ENCODE peak calls at places on chromosomes 1 and 21, in seven cellular contexts. Y is GM12891, V is GM12878, G is spleen, S is stomach, P is transverse colon, L is prostate gland. M is an unnamed sample.

GRCh38 chr1:163264256-163264655 is 57.5 kb upstream of the NUF2 start:
- DNase-seq in Y (no peak), V (no peak), S (no peak), P (no peak), L (no peak), G (no peak), M (no peak)

GRCh38 chr1:222880586-222880985 is 65.7 kb downstream of the DISP1 start:
- DNase-seq in V (no peak), S (no peak), G (no peak), Y (no peak), L (no peak), P (no peak), M (no peak)

GRCh38 chr1:88888755-88889154 is 2.6 kb downstream of the GTF2B start:
- DNase-seq in S (no peak), V (no peak), G (no peak), Y (no peak), L (no peak), P (no peak), M (no peak)

GRCh38 chr1:212671342-212672031 is 28.2 kb downstream of the BATF3 start:
- DNase-seq in G (peak), V (no peak), Y (no peak), P (peak), S (no peak), L (no peak), M (no peak)

GRCh38 chr1:201020647-201021332 is 2.7 kb downstream of the KIF21B start:
- DNase-seq in S (no peak), V (no peak), P (no peak), L (no peak), G (peak), Y (no peak), M (no peak)

GRCh38 chr1:116486424-116486823 is 84.4 kb downstream of the CD58 start:
- DNase-seq in Y (no peak), P (no peak), L (no peak), V (no peak), S (no peak), G (no peak), M (no peak)

GRCh38 chr1:247437551-247438535 is 20.1 kb downstream of the OR2B11 start:
- DNase-seq in G (no peak), S (no peak), Y (no peak), L (no peak), V (no peak), P (peak), M (no peak)

GRCh38 chr21:29300547-29301138 is 1.9 kb downstream of the BACH1 start:
- DNase-seq in S (no peak), G (no peak), V (peak), Y (no peak), L (no peak), P (no peak), M (peak)

GRCh38 chr1:20361805-20362381 is 71.2 kb downstream of the VWA5B1 start:
- DNase-seq in L (no peak), G (peak), P (peak), S (peak), Y (no peak), V (no peak), M (no peak)

GRCh38 chr1:147800852-147801251 is 40.5 kb upstream of the GJA5 start:
- DNase-seq in G (no peak), L (no peak), Y (no peak), S (no peak), V (no peak), P (no peak), M (no peak)

GRCh38 chr1:160108888-160109662 is 6.5 kb upstream of the ATP1A2 start:
- DNase-seq in G (no peak), Y (peak), P (no peak), L (no peak), S (no peak), V (no peak), M (no peak)

GRCh38 chr1:12148160-12148957 is 18.4 kb upstream of the TNFRSF1B start:
- DNase-seq in P (peak), L (no peak), V (no peak), S (peak), G (no peak), Y (no peak), M (no peak)

GRCh38 chr1:150259758-150260669 is 2.4 kb downstream of the CA14 start:
- DNase-seq in P (peak), Y (no peak), S (peak), G (no peak), L (no peak), V (no peak), M (no peak)

GRCh38 chr1:199403421-199404116 is 623.9 kb upstream of the NR5A2 start:
- DNase-seq in G (no peak), S (no peak), L (no peak), V (no peak), Y (no peak), P (no peak), M (no peak)

GRCh38 chr1:95364546-95364945 is 130.5 kb downstream of the RWDD3 start:
- DNase-seq in V (no peak), Y (no peak), G (no peak), S (no peak), P (no peak), L (no peak), M (no peak)

GRCh38 chr1:67306547-67306946 is 1.1 kb upstream of the IL12RB2 start:
- DNase-seq in L (no peak), P (no peak), V (no peak), Y (no peak), S (no peak), G (no peak), M (no peak)

GRCh38 chr1:213564215-213564659 is 423.5 kb upstream of the PROX1 start:
- DNase-seq in S (no peak), V (no peak), L (no peak), Y (no peak), G (no peak), P (peak), M (no peak)

DNA sequence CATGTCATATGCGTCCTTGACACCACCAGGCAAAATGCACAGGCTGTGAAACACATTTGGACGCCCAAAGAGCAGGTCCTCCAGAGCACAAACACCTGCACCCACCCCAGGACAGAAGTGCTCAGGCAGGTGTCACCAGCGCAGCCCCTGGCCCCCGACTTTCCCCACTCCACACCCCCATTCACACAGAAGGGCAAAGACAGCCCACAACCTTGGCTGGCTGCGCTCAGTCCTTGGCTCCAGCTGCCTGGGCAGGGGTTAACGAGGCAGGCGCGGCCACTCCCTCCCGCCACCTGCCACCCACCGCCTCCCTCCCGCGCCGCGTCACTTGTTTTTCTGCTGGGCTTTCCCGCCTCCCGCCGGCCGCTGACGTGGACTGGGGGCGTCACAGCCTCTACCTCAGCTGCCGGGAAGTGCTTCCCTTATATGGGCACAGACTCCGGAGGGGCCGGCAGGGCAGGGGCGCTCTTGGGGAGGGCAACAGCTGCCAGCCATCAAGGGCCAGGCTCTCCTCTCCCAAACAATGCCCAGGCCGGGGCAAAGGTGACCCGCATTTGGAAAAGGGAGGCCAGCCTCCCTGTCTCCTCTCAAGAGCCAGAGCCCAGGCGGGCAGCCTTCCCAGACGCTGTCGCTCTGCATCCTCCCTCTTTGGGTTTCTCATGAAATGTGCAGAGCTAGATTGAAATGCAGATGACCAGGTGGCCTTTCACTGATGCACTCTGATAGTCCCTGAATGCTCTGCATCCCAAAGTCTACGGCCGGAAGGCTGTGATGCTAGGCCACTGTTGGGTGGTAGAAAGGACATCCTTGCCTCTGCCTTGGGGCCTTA is 14.8 kb upstream of the BTG2 start:
- DNase-seq in S (peak), P (peak), Y (peak), G (peak), L (peak), V (no peak), M (peak)
- TF ChIP-seq POLR2AphosphoS5 in S (peak), P (peak), Y (peak), G (peak), L (peak), V (peak), M (peak)

GRCh38 chr1:185315364-185316108 is 1.5 kb downstream of the IVNS1ABP start:
- DNase-seq in Y (no peak), P (peak), L (no peak), V (peak), S (peak), G (no peak), M (no peak)

GRCh38 chr1:185317886-185318310 is 855 bp upstream of the IVNS1ABP start:
- DNase-seq in S (peak), V (peak), L (peak), Y (peak), G (peak), P (peak), M (peak)

GRCh38 chr1:185314416-185314815 is 2.6 kb downstream of the IVNS1ABP start:
- DNase-seq in S (no peak), P (no peak), Y (no peak), L (no peak), V (no peak), G (no peak), M (no peak)

GRCh38 chr1:185317034-185317885 is at the start of gene IVNS1ABP:
- DNase-seq in V (peak), Y (peak), S (peak), P (peak), G (peak), L (peak), M (peak)

DNA sequence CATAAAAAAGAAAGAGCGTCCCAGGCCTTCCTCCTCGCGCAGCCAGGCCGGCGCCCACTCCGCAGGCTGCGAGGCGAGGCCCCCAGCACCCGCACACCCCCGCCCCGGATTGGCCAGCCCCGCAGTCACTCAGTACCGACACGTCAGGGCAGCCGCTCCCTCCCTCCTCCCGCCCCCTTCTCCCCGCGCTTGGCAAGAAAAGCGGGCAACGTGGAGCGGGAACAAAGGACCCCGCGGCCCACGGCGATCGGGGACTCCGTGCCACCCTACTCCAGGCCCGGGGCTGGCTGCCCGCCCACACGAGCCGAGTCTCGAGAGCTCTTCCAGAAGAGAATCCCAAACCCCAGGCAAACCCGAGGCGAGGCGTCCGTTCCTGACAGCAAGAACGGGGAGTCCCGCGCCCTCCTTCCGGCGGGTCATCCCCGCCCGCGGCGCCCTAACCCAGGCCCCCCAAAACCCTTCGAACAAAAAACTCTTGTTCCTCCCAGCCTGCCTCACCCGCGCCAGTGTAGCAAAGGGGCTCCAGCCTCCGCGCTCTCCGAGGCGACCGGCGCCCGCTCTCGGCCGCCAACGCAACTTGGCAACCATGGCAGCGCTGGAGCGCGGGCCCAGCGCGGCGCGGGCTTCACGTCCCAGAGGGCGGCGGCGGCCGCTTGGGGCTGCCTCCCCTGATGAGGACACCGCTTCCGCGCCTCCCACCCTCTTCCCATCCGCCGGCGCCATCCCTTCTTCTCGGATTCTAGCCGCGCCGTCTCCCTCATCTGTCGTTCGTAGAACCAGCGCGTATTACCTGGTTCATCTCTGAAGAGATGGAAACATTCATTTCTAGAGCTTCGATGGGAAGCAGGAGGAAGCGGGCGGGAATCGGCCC is 645 bp downstream of the IVNS1ABP start:
- DNase-seq in Y (peak), P (peak), G (peak), V (peak), S (peak), L (peak), M (peak)
- TF ChIP-seq POLR2A in Y (no peak), P (peak), G (no peak), V (peak), S (no peak), L (peak), M (peak)

GRCh38 chr1:195618287-195618686 is 990.0 kb downstream of the KCNT2 start:
- DNase-seq in L (no peak), V (no peak), S (no peak), P (no peak), G (no peak), Y (no peak), M (no peak)
- TF ChIP-seq POLR2AphosphoS5 in L (no peak), V (no peak), S (no peak), P (no peak), G (no peak), Y (no peak), M (no peak)

DNA sequence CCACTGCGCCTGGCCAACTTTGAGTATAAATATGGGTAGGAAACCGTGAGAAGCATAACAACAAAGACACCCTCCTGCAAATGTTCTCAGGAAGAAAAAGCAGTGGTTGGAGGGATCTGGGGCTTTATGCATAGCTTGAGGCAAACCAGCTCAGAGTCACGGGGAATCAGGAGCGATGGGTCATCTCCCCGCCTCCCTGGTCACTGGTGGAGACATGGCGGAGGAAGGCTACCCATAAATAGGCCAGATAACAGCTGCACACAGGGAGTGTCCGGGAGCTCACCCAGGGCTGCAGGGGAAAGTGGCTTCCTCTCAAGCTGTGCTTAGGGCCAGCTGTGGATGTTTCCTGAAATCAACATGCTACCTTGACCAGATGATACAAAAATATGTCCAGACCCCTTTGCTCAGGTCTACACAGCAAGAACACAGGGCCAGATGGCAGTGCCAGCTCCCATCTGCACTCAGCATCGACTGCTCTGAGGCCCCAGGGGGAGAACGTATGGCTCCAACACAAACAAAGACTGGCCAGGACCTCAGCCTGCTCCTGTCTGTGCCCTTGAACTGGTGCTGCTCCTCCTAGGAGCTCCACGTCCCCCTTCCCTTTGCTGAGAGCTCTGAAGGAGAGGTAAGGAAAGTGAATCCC is 27.1 kb upstream of the RERE start:
- DNase-seq in L (no peak), S (no peak), Y (no peak), P (no peak), V (no peak), G (no peak), M (no peak)
- TF ChIP-seq POLR2A in L (no peak), S (no peak), Y (no peak), P (no peak), V (no peak), G (no peak), M (no peak)

DNA sequence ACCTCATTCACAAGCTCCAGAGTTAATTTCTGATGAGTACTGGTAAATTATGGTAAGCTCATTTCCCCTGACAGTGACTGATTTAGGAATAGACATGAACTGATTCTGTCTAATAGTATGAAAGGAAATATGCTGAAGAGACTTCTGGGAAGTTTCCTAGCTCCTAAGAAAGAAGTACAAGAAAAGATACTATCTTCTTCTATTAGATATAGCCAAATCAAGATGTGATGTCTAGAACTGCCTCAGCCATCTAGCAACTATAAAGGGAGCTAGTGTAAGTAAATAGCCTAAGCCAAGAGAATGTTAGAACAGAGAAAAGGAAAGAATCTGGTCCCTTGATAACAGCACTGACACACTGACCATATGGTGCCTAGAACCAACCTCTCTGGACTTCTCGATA is 10.7 kb upstream of the PHTF1 start:
- DNase-seq in P (no peak), V (no peak), S (no peak), L (no peak), Y (no peak), G (no peak), M (no peak)
- TF ChIP-seq POLR2AphosphoS5 in P (no peak), V (no peak), S (no peak), L (no peak), Y (no peak), G (no peak), M (no peak)

GRCh38 chr1:151281225-151281968 is 702 bp upstream of the ZNF687 start:
- DNase-seq in G (peak), S (peak), P (peak), L (peak), V (peak), Y (peak), M (peak)
- TF ChIP-seq POLR2A in G (no peak), S (no peak), P (peak), L (peak), V (peak), Y (peak), M (peak)

GRCh38 chr1:221074325-221074724 is 195.1 kb downstream of the HLX start:
- DNase-seq in L (no peak), V (no peak), G (no peak), P (no peak), Y (no peak), S (no peak), M (no peak)
- TF ChIP-seq POLR2AphosphoS5 in L (no peak), V (no peak), G (no peak), P (no peak), Y (no peak), S (no peak), M (no peak)

GRCh38 chr21:42835611-42836401 is 43.5 kb downstream of the WDR4 start:
- DNase-seq in L (no peak), G (peak), V (no peak), Y (no peak), P (no peak), S (peak), M (no peak)

GRCh38 chr21:42836402-42836666 is 43.0 kb downstream of the WDR4 start:
- DNase-seq in Y (no peak), V (no peak), G (no peak), P (no peak), L (no peak), S (no peak), M (no peak)

GRCh38 chr21:42839271-42840231 is 39.8 kb downstream of the WDR4 start:
- DNase-seq in G (peak), Y (no peak), S (peak), P (no peak), L (no peak), V (no peak), M (no peak)

GRCh38 chr21:42836767-42837301 is 42.5 kb downstream of the WDR4 start:
- DNase-seq in G (peak), L (no peak), V (no peak), P (no peak), Y (no peak), S (peak), M (peak)

GRCh38 chr21:42837421-42838211 is 41.7 kb downstream of the WDR4 start:
- DNase-seq in G (peak), P (no peak), L (no peak), S (peak), Y (no peak), V (no peak), M (peak)
- TF ChIP-seq POLR2A in G (no peak), P (no peak), L (no peak), S (no peak), Y (no peak), V (peak), M (no peak)

DNA sequence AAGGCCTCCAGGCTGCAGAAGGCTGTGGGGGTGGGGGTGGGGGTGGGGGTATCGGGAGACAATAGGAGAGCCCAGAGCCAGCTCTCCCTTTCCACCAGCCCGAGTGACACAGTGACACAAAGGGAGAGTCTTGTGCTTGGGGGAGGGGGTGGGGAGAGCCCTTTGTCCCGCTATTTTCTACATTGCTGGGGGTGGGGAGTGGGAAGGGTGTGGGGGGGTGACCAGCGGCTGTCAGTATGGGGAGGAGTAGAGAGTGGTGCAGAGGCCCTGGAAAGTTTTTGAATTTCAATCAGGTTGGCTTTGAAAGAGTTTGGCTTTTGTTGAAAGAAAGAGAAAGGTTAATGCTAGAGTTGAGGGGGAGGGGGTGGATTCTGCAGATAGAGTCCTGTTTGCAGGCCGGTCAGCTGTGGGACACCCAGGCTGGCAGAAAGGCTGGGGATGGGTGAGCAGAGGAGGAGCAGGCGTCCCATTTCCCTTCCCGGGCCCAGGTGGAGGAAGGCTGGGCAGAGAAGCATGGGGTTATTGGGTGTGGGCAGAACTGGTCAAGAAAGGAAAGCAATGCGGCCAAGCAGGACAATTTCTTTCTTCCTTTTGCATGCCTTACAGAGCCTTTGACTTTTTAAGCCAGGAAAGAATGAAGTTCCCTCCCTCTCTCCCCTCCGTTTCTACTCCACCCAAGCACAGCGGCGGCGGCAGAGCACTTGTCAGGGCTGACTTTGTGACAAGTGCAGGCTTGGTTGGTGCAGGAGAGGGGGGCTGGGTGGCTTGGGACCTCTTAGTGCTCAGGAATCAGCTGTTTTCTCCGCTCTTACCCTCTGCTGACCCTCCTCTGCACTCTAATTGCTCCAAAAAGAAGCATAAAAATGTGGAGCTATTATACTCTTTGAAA is 96.2 kb downstream of the RNF220 start:
- DNase-seq in L (no peak), V (no peak), S (no peak), G (no peak), P (no peak), Y (no peak), M (no peak)
- TF ChIP-seq POLR2AphosphoS5 in L (no peak), V (no peak), S (no peak), G (no peak), P (no peak), Y (no peak), M (no peak)